ENCODE peak calls at places on chromosomes 7 and 10, in nine cellular contexts. One of them, this sample, is unnamed. For H3K27me3, the result is how much of the 10 kb centered on the place peaks cover.

GRCh38 chr10:70656489-70656888 is 15.8 kb upstream of the ADAMTS14 start:
- DNase-seq in MM.1S: no peak
- DNase-seq in GM23248: peak
- DNase-seq in body of pancreas: no peak
- DNase-seq in pancreas: no peak
- DNase-seq in aorta: no peak
- DNase-seq in endodermal cell: no peak
- DNase-seq in hepatocyte: peak
- DNase-seq in AG04450: peak
- DNase-seq in this sample: no peak

GRCh38 chr7:33287738-33288137 is 158.4 kb downstream of the BBS9 start:
- DNase-seq in MM.1S: no peak
- DNase-seq in GM23248: no peak
- DNase-seq in body of pancreas: no peak
- DNase-seq in pancreas: no peak
- DNase-seq in aorta: no peak
- DNase-seq in endodermal cell: no peak
- DNase-seq in hepatocyte: no peak
- DNase-seq in AG04450: no peak
- DNase-seq in this sample: no peak

GRCh38 chr10:43057231-43057711 is 19.6 kb upstream of the RET start:
- DNase-seq in MM.1S: no peak
- DNase-seq in GM23248: no peak
- DNase-seq in body of pancreas: no peak
- DNase-seq in pancreas: no peak
- DNase-seq in aorta: peak
- DNase-seq in endodermal cell: no peak
- DNase-seq in hepatocyte: no peak
- DNase-seq in AG04450: no peak
- DNase-seq in this sample: no peak

GRCh38 chr7:74220229-74220628 is 10.4 kb downstream of the LAT2 start:
- DNase-seq in MM.1S: no peak
- DNase-seq in GM23248: no peak
- DNase-seq in body of pancreas: no peak
- DNase-seq in pancreas: no peak
- DNase-seq in aorta: no peak
- DNase-seq in endodermal cell: no peak
- DNase-seq in hepatocyte: no peak
- DNase-seq in AG04450: no peak
- DNase-seq in this sample: no peak

GRCh38 chr7:47444376-47445098 is 137.4 kb downstream of the TNS3 start:
- DNase-seq in MM.1S: no peak
- DNase-seq in GM23248: peak
- DNase-seq in body of pancreas: peak
- DNase-seq in pancreas: no peak
- DNase-seq in aorta: peak
- DNase-seq in endodermal cell: no peak
- DNase-seq in hepatocyte: peak
- DNase-seq in AG04450: no peak
- DNase-seq in this sample: peak

GRCh38 chr7:55472928-55473725 is 99.2 kb downstream of the VOPP1 start:
- DNase-seq in MM.1S: no peak
- DNase-seq in GM23248: no peak
- DNase-seq in body of pancreas: no peak
- DNase-seq in pancreas: no peak
- DNase-seq in aorta: no peak
- DNase-seq in endodermal cell: peak
- DNase-seq in hepatocyte: no peak
- DNase-seq in AG04450: no peak
- DNase-seq in this sample: no peak

GRCh38 chr7:120553497-120553896 is 280.5 kb downstream of the KCND2 start:
- DNase-seq in MM.1S: no peak
- DNase-seq in GM23248: no peak
- DNase-seq in body of pancreas: no peak
- DNase-seq in pancreas: no peak
- DNase-seq in aorta: no peak
- DNase-seq in endodermal cell: no peak
- DNase-seq in hepatocyte: no peak
- DNase-seq in AG04450: no peak
- DNase-seq in this sample: no peak

GRCh38 chr7:36784991-36785940 is 61.0 kb upstream of the AOAH start:
- DNase-seq in MM.1S: no peak
- DNase-seq in GM23248: no peak
- DNase-seq in body of pancreas: peak
- DNase-seq in pancreas: no peak
- DNase-seq in aorta: no peak
- DNase-seq in endodermal cell: no peak
- DNase-seq in hepatocyte: no peak
- DNase-seq in AG04450: no peak
- DNase-seq in this sample: peak

GRCh38 chr10:44369851-44370250 is 15.0 kb downstream of the CXCL12 start:
- DNase-seq in MM.1S: no peak
- DNase-seq in GM23248: peak
- DNase-seq in body of pancreas: no peak
- DNase-seq in pancreas: no peak
- DNase-seq in aorta: no peak
- DNase-seq in endodermal cell: no peak
- DNase-seq in hepatocyte: no peak
- DNase-seq in AG04450: no peak
- DNase-seq in this sample: no peak

GRCh38 chr7:115635876-115636275 is 394.7 kb downstream of the TFEC start:
- DNase-seq in MM.1S: no peak
- DNase-seq in GM23248: no peak
- DNase-seq in body of pancreas: no peak
- DNase-seq in pancreas: no peak
- DNase-seq in aorta: no peak
- DNase-seq in endodermal cell: no peak
- DNase-seq in hepatocyte: no peak
- DNase-seq in AG04450: no peak
- DNase-seq in this sample: no peak

GRCh38 chr7:20440472-20441105 is 109.9 kb downstream of the ITGB8 start:
- DNase-seq in MM.1S: no peak
- DNase-seq in GM23248: peak
- DNase-seq in body of pancreas: peak
- DNase-seq in pancreas: peak
- DNase-seq in aorta: no peak
- DNase-seq in endodermal cell: peak
- DNase-seq in hepatocyte: peak
- DNase-seq in AG04450: peak
- DNase-seq in this sample: peak

GRCh38 chr10:31145986-31146385 is 114.3 kb upstream of the ZNF438 start:
- DNase-seq in MM.1S: no peak
- DNase-seq in GM23248: no peak
- DNase-seq in body of pancreas: no peak
- DNase-seq in pancreas: no peak
- DNase-seq in aorta: no peak
- DNase-seq in endodermal cell: no peak
- DNase-seq in hepatocyte: no peak
- DNase-seq in AG04450: no peak
- DNase-seq in this sample: no peak
- H3K27ac ChIP-seq in MM.1S: no peak
- H3K27ac ChIP-seq in GM23248: no peak
- H3K27ac ChIP-seq in body of pancreas: no peak
- H3K27ac ChIP-seq in pancreas: no peak
- H3K27ac ChIP-seq in aorta: no peak
- H3K27ac ChIP-seq in endodermal cell: no peak
- H3K27ac ChIP-seq in hepatocyte: no peak
- H3K27ac ChIP-seq in AG04450: peak
- H3K27ac ChIP-seq in this sample: peak

GRCh38 chr10:100654835-100655759 is 90.3 kb upstream of the PAX2 start:
- DNase-seq in MM.1S: no peak
- DNase-seq in GM23248: peak
- DNase-seq in body of pancreas: no peak
- DNase-seq in pancreas: no peak
- DNase-seq in aorta: no peak
- DNase-seq in endodermal cell: peak
- DNase-seq in hepatocyte: no peak
- DNase-seq in AG04450: no peak
- DNase-seq in this sample: no peak

GRCh38 chr10:100655760-100656421 is 89.5 kb upstream of the PAX2 start:
- DNase-seq in MM.1S: no peak
- DNase-seq in GM23248: no peak
- DNase-seq in body of pancreas: no peak
- DNase-seq in pancreas: no peak
- DNase-seq in aorta: no peak
- DNase-seq in endodermal cell: peak
- DNase-seq in hepatocyte: no peak
- DNase-seq in AG04450: no peak
- DNase-seq in this sample: no peak

GRCh38 chr10:100653238-100653956 is 92.0 kb upstream of the PAX2 start:
- DNase-seq in MM.1S: no peak
- DNase-seq in GM23248: no peak
- DNase-seq in body of pancreas: no peak
- DNase-seq in pancreas: no peak
- DNase-seq in aorta: no peak
- DNase-seq in endodermal cell: no peak
- DNase-seq in hepatocyte: no peak
- DNase-seq in AG04450: no peak
- DNase-seq in this sample: no peak

GRCh38 chr10:100652406-100653130 is 92.8 kb upstream of the PAX2 start:
- DNase-seq in MM.1S: no peak
- DNase-seq in GM23248: no peak
- DNase-seq in body of pancreas: no peak
- DNase-seq in pancreas: no peak
- DNase-seq in aorta: no peak
- DNase-seq in endodermal cell: no peak
- DNase-seq in hepatocyte: no peak
- DNase-seq in AG04450: no peak
- DNase-seq in this sample: no peak

DNA sequence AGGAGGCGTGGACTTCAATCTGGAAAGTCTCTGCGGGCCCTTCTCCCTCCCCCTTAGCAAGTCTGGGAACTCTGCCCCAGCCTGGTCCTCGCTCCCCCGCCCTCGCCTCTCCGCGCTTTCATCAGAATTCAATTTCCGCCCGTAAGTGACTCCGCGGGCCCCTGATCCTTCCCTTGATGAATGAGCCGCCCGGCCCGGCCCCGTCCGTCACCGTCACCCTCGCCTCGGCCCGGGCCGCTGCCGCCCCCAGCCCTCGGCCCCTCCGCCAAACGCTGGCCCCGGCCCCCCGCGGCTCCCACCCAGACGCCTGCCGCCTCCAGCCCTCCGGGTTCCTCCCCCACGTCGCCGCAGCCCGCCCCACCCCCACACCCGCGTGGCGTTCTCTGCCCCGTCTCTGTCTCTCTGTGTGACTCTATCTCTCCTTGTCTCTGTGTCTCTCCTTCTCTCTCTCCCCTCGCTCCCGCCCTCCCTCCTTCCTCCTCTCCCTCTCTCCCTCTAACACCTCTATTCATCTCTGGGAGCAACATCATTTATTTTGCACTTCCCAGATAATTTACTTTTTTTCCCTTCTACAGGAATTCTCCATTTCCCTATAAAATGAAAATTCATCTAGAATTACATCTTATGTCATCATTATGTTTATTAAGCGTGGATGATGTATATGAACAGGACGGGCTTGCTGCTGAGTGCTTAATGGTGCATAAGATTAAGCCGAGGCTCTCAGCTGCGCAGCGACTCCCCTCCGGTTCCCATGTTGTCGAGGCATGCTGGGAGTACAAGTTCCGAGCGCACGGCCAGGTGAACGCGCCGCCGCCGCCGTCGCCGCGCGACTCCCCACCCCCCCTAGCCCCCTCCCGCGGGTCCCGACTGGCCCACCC is 91.2 kb upstream of the PAX2 start:
- DNase-seq in MM.1S: no peak
- DNase-seq in GM23248: peak
- DNase-seq in body of pancreas: no peak
- DNase-seq in pancreas: no peak
- DNase-seq in aorta: no peak
- DNase-seq in endodermal cell: peak
- DNase-seq in hepatocyte: peak
- DNase-seq in AG04450: no peak
- DNase-seq in this sample: no peak
- H3K27me3 ChIP-seq in MM.1S: half or more
- H3K27me3 ChIP-seq in GM23248: half or more
- H3K27me3 ChIP-seq in body of pancreas: under half
- H3K27me3 ChIP-seq in pancreas: under half
- H3K27me3 ChIP-seq in aorta: under half
- H3K27me3 ChIP-seq in endodermal cell: half or more
- H3K27me3 ChIP-seq in hepatocyte: half or more
- H3K27me3 ChIP-seq in AG04450: half or more
- H3K27me3 ChIP-seq in this sample: half or more

GRCh38 chr10:80474597-80474910 is 20.4 kb downstream of the TSPAN14 start:
- DNase-seq in MM.1S: no peak
- DNase-seq in GM23248: no peak
- DNase-seq in body of pancreas: no peak
- DNase-seq in pancreas: no peak
- DNase-seq in aorta: no peak
- DNase-seq in endodermal cell: no peak
- DNase-seq in hepatocyte: no peak
- DNase-seq in AG04450: no peak
- DNase-seq in this sample: no peak
- H3K27ac ChIP-seq in MM.1S: no peak
- H3K27ac ChIP-seq in GM23248: no peak
- H3K27ac ChIP-seq in body of pancreas: no peak
- H3K27ac ChIP-seq in pancreas: no peak
- H3K27ac ChIP-seq in aorta: no peak
- H3K27ac ChIP-seq in endodermal cell: no peak
- H3K27ac ChIP-seq in hepatocyte: no peak
- H3K27ac ChIP-seq in AG04450: peak
- H3K27ac ChIP-seq in this sample: no peak

DNA sequence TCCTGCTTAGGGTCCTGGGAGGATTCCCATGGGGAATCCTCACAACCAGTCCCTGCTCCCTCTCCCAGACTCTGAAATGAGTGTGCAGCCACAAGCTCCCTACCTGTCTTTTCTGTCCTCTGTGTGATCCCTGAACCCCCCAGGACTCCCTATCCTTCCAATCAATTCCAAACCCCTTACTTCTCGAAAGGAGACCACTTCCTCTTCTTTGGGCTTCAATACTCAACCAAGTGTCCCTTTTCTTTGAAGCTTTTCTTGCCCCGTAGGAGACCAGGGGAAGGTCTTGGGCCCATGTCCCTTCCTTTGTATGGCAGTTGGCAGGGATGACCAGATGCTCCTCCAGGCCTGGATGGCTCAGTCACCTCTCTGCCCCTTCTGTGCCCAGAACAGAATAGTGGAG is 1.7 kb downstream of the AEBP1 start:
- DNase-seq in MM.1S: no peak
- DNase-seq in GM23248: no peak
- DNase-seq in body of pancreas: no peak
- DNase-seq in pancreas: no peak
- DNase-seq in aorta: no peak
- DNase-seq in endodermal cell: no peak
- DNase-seq in hepatocyte: no peak
- DNase-seq in AG04450: no peak
- DNase-seq in this sample: no peak
- H3K27me3 ChIP-seq in MM.1S: under half
- H3K27me3 ChIP-seq in GM23248: under half
- H3K27me3 ChIP-seq in body of pancreas: under half
- H3K27me3 ChIP-seq in pancreas: under half
- H3K27me3 ChIP-seq in aorta: under half
- H3K27me3 ChIP-seq in endodermal cell: under half
- H3K27me3 ChIP-seq in hepatocyte: under half
- H3K27me3 ChIP-seq in AG04450: under half
- H3K27me3 ChIP-seq in this sample: under half

This sample was measured in small intestine.